ENCODE peak calls at places on chromosomes 13 and 19, in four cellular contexts. One of them, this sample, is unnamed.

GRCh38 chr13:102707465-102707864 is 12.6 kb upstream of the METTL21C start:
- DNase-seq in HFF-Myc: peak; percentile 75
- DNase-seq in bronchial epithelial cell: peak; percentile 89
- DNase-seq in kidney epithelial cell: peak; percentile 76
- DNase-seq in this sample: peak; percentile 68

GRCh38 chr19:39704181-39705044 is at the start of gene LGALS14:
- DNase-seq in HFF-Myc: no peak
- DNase-seq in bronchial epithelial cell: no peak
- DNase-seq in kidney epithelial cell: no peak
- DNase-seq in this sample: no peak

GRCh38 chr19:5903502-5904301 is at the start of gene NDUFA11:
- DNase-seq in bronchial epithelial cell: no peak
- DNase-seq in kidney epithelial cell: peak; percentile 70
- DNase-seq in HFF-Myc: no peak
- DNase-seq in this sample: peak; percentile 91

GRCh38 chr19:13637664-13638063 is 126.7 kb upstream of the MRI1 start:
- DNase-seq in kidney epithelial cell: no peak
- DNase-seq in HFF-Myc: no peak
- DNase-seq in bronchial epithelial cell: no peak
- DNase-seq in this sample: no peak

GRCh38 chr19:44948763-44949374 is 3.0 kb downstream of the APOC2 start:
- DNase-seq in bronchial epithelial cell: no peak
- DNase-seq in HFF-Myc: no peak
- DNase-seq in kidney epithelial cell: no peak
- DNase-seq in this sample: no peak

GRCh38 chr13:43751624-43752023 is 35.1 kb downstream of the ENOX1 start:
- DNase-seq in kidney epithelial cell: no peak
- DNase-seq in HFF-Myc: no peak
- DNase-seq in bronchial epithelial cell: peak; percentile 74
- DNase-seq in this sample: no peak

GRCh38 chr19:33325920-33326319 is 23.6 kb upstream of the CEBPA start:
- DNase-seq in kidney epithelial cell: no peak
- DNase-seq in HFF-Myc: no peak
- DNase-seq in bronchial epithelial cell: no peak
- DNase-seq in this sample: no peak

GRCh38 chr13:80030491-80030890 is 310.4 kb downstream of the SPRY2 start:
- DNase-seq in bronchial epithelial cell: peak; percentile 39
- DNase-seq in kidney epithelial cell: no peak
- DNase-seq in HFF-Myc: peak; percentile 29
- DNase-seq in this sample: no peak

GRCh38 chr13:93818345-93818744 is 591.7 kb downstream of the GPC6 start:
- DNase-seq in bronchial epithelial cell: no peak
- DNase-seq in kidney epithelial cell: no peak
- DNase-seq in HFF-Myc: no peak
- DNase-seq in this sample: no peak

GRCh38 chr13:109610517-109610916 is 175.9 kb downstream of the IRS2 start:
- DNase-seq in kidney epithelial cell: no peak
- DNase-seq in HFF-Myc: no peak
- DNase-seq in bronchial epithelial cell: peak; percentile 22
- DNase-seq in this sample: no peak

GRCh38 chr19:13031917-13032623 is 36.8 kb downstream of the NFIX start:
- DNase-seq in HFF-Myc: no peak
- DNase-seq in kidney epithelial cell: no peak
- DNase-seq in bronchial epithelial cell: peak; percentile 56
- DNase-seq in this sample: no peak

GRCh38 chr19:43526884-43527859 is at the start of gene ETHE1:
- DNase-seq in bronchial epithelial cell: peak; percentile 56
- DNase-seq in HFF-Myc: no peak
- DNase-seq in kidney epithelial cell: no peak
- DNase-seq in this sample: no peak

GRCh38 chr13:106041445-106041844 is 494.0 kb downstream of the EFNB2 start:
- DNase-seq in HFF-Myc: no peak
- DNase-seq in kidney epithelial cell: no peak
- DNase-seq in bronchial epithelial cell: peak; percentile 3
- DNase-seq in this sample: no peak

GRCh38 chr13:113208424-113209335 is at the start of gene PCID2:
- DNase-seq in HFF-Myc: no peak
- DNase-seq in bronchial epithelial cell: peak; percentile 58
- DNase-seq in kidney epithelial cell: peak; percentile 29
- DNase-seq in this sample: no peak

GRCh38 chr13:91459485-91459884 is 61.1 kb downstream of the GPC5 start:
- DNase-seq in HFF-Myc: no peak
- DNase-seq in kidney epithelial cell: no peak
- DNase-seq in bronchial epithelial cell: no peak
- DNase-seq in this sample: no peak

GRCh38 chr13:70630247-70630646 is 522.0 kb upstream of the KLHL1 start:
- DNase-seq in kidney epithelial cell: no peak
- DNase-seq in bronchial epithelial cell: peak; percentile 2
- DNase-seq in HFF-Myc: no peak
- DNase-seq in this sample: no peak

GRCh38 chr19:1069009-1069779 is 2.2 kb downstream of the ARHGAP45 start:
- DNase-seq in HFF-Myc: no peak
- DNase-seq in kidney epithelial cell: no peak
- DNase-seq in bronchial epithelial cell: no peak
- DNase-seq in this sample: no peak
- H3K4me3 ChIP-seq in HFF-Myc: no peak overlapping the region
- H3K4me3 ChIP-seq in kidney epithelial cell: no peak overlapping the region
- H3K4me3 ChIP-seq in bronchial epithelial cell: no peak overlapping the region
- H3K4me3 ChIP-seq in this sample: no peak overlapping the region

DNA sequence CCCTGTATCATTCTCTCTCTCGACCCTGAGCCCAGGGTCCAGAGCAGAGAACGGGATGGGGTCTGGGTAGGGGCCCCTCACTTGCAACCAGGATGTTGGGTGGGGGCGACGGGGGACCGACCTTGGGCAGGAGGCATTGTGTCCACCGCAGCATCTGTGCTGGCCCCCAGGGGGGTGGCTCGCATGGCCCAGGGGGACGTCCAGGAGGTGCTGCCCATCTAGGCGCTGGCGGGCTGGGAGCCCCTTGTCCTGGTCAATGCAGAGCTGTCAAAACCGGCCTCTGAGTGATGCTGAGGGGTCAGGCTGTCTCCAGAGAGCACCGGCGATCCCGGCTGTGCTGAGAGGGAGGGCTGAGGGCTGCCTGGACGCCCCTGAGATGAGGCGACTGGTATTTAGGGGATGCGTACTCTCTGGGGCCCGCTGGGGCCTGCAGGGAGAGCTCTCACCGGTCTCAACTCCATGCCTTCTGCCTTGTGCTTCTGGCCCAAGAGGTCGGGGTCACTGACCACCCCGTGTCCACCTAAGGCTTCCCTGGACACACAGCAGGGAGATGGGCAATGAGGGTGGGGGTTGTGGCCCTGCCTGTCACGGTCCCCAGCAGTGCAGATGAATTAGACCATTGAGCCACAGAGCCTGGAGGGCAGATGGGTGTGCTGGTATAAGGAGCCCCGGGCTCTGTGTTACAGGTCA is 8.5 kb downstream of the RPS9 start:
- DNase-seq in HFF-Myc: no peak
- DNase-seq in kidney epithelial cell: no peak
- DNase-seq in bronchial epithelial cell: no peak
- DNase-seq in this sample: no peak
- H3K4me3 ChIP-seq in HFF-Myc: no peak overlapping the region
- H3K4me3 ChIP-seq in kidney epithelial cell: no peak overlapping the region
- H3K4me3 ChIP-seq in bronchial epithelial cell: no peak overlapping the region
- H3K4me3 ChIP-seq in this sample: no peak overlapping the region

GRCh38 chr19:17136026-17136425 is 60.4 kb downstream of the MYO9B start:
- DNase-seq in bronchial epithelial cell: no peak
- DNase-seq in kidney epithelial cell: no peak
- DNase-seq in HFF-Myc: no peak
- DNase-seq in this sample: no peak
- H3K4me3 ChIP-seq in bronchial epithelial cell: no peak overlapping the region
- H3K4me3 ChIP-seq in kidney epithelial cell: no peak overlapping the region
- H3K4me3 ChIP-seq in HFF-Myc: peak overlapping the region; percentile 34
- H3K4me3 ChIP-seq in this sample: no peak overlapping the region

DNA sequence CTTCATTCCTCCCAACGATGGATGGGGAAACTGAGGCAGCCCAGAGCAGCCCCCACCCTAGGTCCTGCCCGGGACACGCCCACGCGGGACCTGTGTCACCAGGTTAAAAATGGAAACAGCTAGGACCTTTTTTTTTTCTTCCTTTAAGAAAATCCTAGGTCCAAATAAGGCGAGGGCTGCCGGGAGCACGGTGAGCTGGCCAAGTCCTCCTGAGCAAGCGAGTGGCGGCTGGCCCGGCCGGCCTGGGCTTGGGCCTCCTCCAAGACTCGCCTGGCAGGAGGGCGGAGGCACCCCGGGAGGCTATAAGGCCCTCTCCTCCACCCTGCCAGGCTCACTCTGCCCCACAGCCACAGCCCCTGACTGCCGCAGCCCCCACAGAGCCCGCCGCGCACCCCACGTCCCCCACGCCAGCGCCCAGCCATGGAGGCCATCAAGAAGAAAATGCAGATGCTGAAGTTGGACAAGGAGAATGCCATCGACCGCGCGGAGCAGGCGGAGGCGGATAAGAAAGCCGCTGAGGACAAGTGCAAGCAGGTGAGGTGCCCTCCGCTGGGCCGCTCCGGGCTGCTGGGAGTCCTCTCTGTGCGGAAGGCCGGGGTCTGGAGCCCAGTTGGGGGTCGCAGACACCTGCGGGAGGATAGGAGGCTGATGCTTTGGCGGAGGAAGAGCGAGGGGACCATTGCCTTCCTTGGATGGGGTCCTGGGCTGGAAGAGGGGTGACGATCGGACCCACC is 8.9 kb upstream of the TPM4 start:
- DNase-seq in bronchial epithelial cell: peak; percentile 78
- DNase-seq in kidney epithelial cell: no peak
- DNase-seq in HFF-Myc: no peak
- DNase-seq in this sample: peak; percentile 82
- H3K4me3 ChIP-seq in bronchial epithelial cell: peak overlapping the region; percentile 54
- H3K4me3 ChIP-seq in kidney epithelial cell: no peak overlapping the region
- H3K4me3 ChIP-seq in HFF-Myc: no peak overlapping the region
- H3K4me3 ChIP-seq in this sample: peak overlapping the region; percentile 90

GRCh38 chr19:15107056-15108010 is at the start of gene SYDE1:
- DNase-seq in bronchial epithelial cell: no peak
- DNase-seq in kidney epithelial cell: no peak
- DNase-seq in HFF-Myc: no peak
- DNase-seq in this sample: no peak
- H3K4me3 ChIP-seq in bronchial epithelial cell: peak within 1 kb of the TSS; percentile 44
- H3K4me3 ChIP-seq in kidney epithelial cell: peak within 1 kb of the TSS; percentile 97
- H3K4me3 ChIP-seq in HFF-Myc: peak within 1 kb of the TSS; percentile 70
- H3K4me3 ChIP-seq in this sample: peak within 1 kb of the TSS; percentile 78